ENCODE peak calls at places on chromosomes 16 and 17, in six cellular contexts. One of them, this sample, is unnamed.

GRCh38 chr16:10561001-10561400 is 19.4 kb downstream of the EMP2 start:
- DNase-seq in trophoblast cell: no peak
- DNase-seq in body of pancreas: no peak
- DNase-seq in A172: no peak
- DNase-seq in activated T-cell treated with anti-CD3 and anti-CD28 coated beads, Interleukin-2, amount 50 U/mL, for 72 hours: no peak
- DNase-seq in NCI-H446 treated with DMSO at 0.1 percent for 48 hours: no peak
- DNase-seq in this sample: no peak

GRCh38 chr16:79307214-79307613 is 293.3 kb downstream of the MAF start:
- DNase-seq in NCI-H446 treated with DMSO at 0.1 percent for 48 hours: no peak
- DNase-seq in body of pancreas: peak
- DNase-seq in A172: no peak
- DNase-seq in trophoblast cell: peak
- DNase-seq in activated T-cell treated with anti-CD3 and anti-CD28 coated beads, Interleukin-2, amount 50 U/mL, for 72 hours: no peak
- DNase-seq in this sample: no peak

GRCh38 chr17:38982858-38983746 is 15.9 kb upstream of the FBXO47 start:
- DNase-seq in A172: peak
- DNase-seq in body of pancreas: peak
- DNase-seq in trophoblast cell: peak
- DNase-seq in activated T-cell treated with anti-CD3 and anti-CD28 coated beads, Interleukin-2, amount 50 U/mL, for 72 hours: peak
- DNase-seq in NCI-H446 treated with DMSO at 0.1 percent for 48 hours: peak
- DNase-seq in this sample: peak

GRCh38 chr17:62178579-62178978 is 113.5 kb upstream of the MED13 start:
- DNase-seq in trophoblast cell: peak
- DNase-seq in activated T-cell treated with anti-CD3 and anti-CD28 coated beads, Interleukin-2, amount 50 U/mL, for 72 hours: no peak
- DNase-seq in A172: peak
- DNase-seq in NCI-H446 treated with DMSO at 0.1 percent for 48 hours: no peak
- DNase-seq in body of pancreas: no peak
- DNase-seq in this sample: peak

GRCh38 chr17:64218066-64218465 is 45.0 kb downstream of the TEX2 start:
- DNase-seq in activated T-cell treated with anti-CD3 and anti-CD28 coated beads, Interleukin-2, amount 50 U/mL, for 72 hours: peak
- DNase-seq in NCI-H446 treated with DMSO at 0.1 percent for 48 hours: no peak
- DNase-seq in trophoblast cell: no peak
- DNase-seq in body of pancreas: no peak
- DNase-seq in A172: no peak
- DNase-seq in this sample: no peak

GRCh38 chr17:13931111-13931526 is 138.2 kb upstream of the COX10 start:
- DNase-seq in NCI-H446 treated with DMSO at 0.1 percent for 48 hours: no peak
- DNase-seq in body of pancreas: peak
- DNase-seq in trophoblast cell: peak
- DNase-seq in activated T-cell treated with anti-CD3 and anti-CD28 coated beads, Interleukin-2, amount 50 U/mL, for 72 hours: no peak
- DNase-seq in A172: no peak
- DNase-seq in this sample: peak

GRCh38 chr16:10080031-10080772 is 102.0 kb downstream of the GRIN2A start:
- DNase-seq in body of pancreas: peak
- DNase-seq in A172: peak
- DNase-seq in activated T-cell treated with anti-CD3 and anti-CD28 coated beads, Interleukin-2, amount 50 U/mL, for 72 hours: no peak
- DNase-seq in NCI-H446 treated with DMSO at 0.1 percent for 48 hours: no peak
- DNase-seq in trophoblast cell: peak
- DNase-seq in this sample: peak

GRCh38 chr16:55113195-55113594 is 182.5 kb downstream of the IRX5 start:
- DNase-seq in body of pancreas: no peak
- DNase-seq in A172: no peak
- DNase-seq in trophoblast cell: no peak
- DNase-seq in activated T-cell treated with anti-CD3 and anti-CD28 coated beads, Interleukin-2, amount 50 U/mL, for 72 hours: no peak
- DNase-seq in NCI-H446 treated with DMSO at 0.1 percent for 48 hours: no peak
- DNase-seq in this sample: no peak

GRCh38 chr17:43768382-43768781 is 9.8 kb upstream of the SOST start:
- DNase-seq in trophoblast cell: peak
- DNase-seq in body of pancreas: peak
- DNase-seq in activated T-cell treated with anti-CD3 and anti-CD28 coated beads, Interleukin-2, amount 50 U/mL, for 72 hours: no peak
- DNase-seq in NCI-H446 treated with DMSO at 0.1 percent for 48 hours: no peak
- DNase-seq in A172: no peak
- DNase-seq in this sample: no peak

GRCh38 chr16:31301708-31302400 is 42.1 kb downstream of the ITGAM start:
- DNase-seq in activated T-cell treated with anti-CD3 and anti-CD28 coated beads, Interleukin-2, amount 50 U/mL, for 72 hours: no peak
- DNase-seq in body of pancreas: peak
- DNase-seq in NCI-H446 treated with DMSO at 0.1 percent for 48 hours: peak
- DNase-seq in trophoblast cell: peak
- DNase-seq in A172: peak
- DNase-seq in this sample: peak